ENCODE peak calls at places on chromosomes 3 and 15, in nine cellular contexts. M, D, S, R, B, G, O, X and Y are unnamed samples.

GRCh38 chr15:45199136-45199810 is 11.5 kb upstream of the SHF start:
- DNase-seq in M (peak; percentile 16), D (peak; percentile 20), S (peak; percentile 45), R (peak; percentile 43), B (no peak), G (peak; percentile 54), O (peak; percentile 37), X (peak; percentile 65), Y (no peak)

GRCh38 chr15:77836116-77836798 is 203.5 kb upstream of the LINGO1 start:
- DNase-seq in M (peak; percentile 33), D (no peak), S (peak; percentile 57), R (no peak), B (no peak), G (no peak), O (no peak), X (peak; percentile 31), Y (no peak)

GRCh38 chr3:141241248-141242034 is 9.8 kb downstream of the PXYLP1 start:
- DNase-seq in M (no peak), D (peak; percentile 93), S (no peak), R (no peak), B (peak; percentile 78), G (no peak), O (no peak), X (no peak), Y (no peak)

GRCh38 chr15:20357139-20358065 is 184.2 kb downstream of the GOLGA6L6 start:
- DNase-seq in M (peak; percentile 24), D (no peak), S (no peak), R (no peak), B (peak; percentile 87), G (no peak), O (no peak), X (no peak), Y (no peak)

GRCh38 chr3:4742359-4742758 is 236.9 kb upstream of the BHLHE40 start:
- DNase-seq in M (peak; percentile 52), D (no peak), S (no peak), R (peak; percentile 40), B (peak; percentile 49), G (no peak), O (no peak), X (no peak), Y (no peak)

GRCh38 chr3:98545940-98546339 is 14.2 kb downstream of the GPR15 start:
- DNase-seq in M (no peak), D (no peak), S (no peak), R (no peak), B (no peak), G (no peak), O (no peak), X (no peak), Y (no peak)

GRCh38 chr15:70815604-70816003 is 38.4 kb downstream of the LARP6 start:
- DNase-seq in M (peak; percentile 53), D (no peak), S (no peak), R (no peak), B (peak; percentile 25), G (no peak), O (no peak), X (no peak), Y (no peak)

GRCh38 chr3:78734048-78734637 is 1033.7 kb downstream of the ROBO1 start:
- DNase-seq in M (no peak), D (no peak), S (no peak), R (no peak), B (no peak), G (no peak), O (no peak), X (no peak), Y (no peak)

GRCh38 chr3:45642731-45643152 is 46.5 kb upstream of the SACM1L start:
- DNase-seq in M (peak; percentile 51), D (no peak), S (peak; percentile 38), R (no peak), B (no peak), G (no peak), O (peak; percentile 97), X (no peak), Y (no peak)

GRCh38 chr3:127037021-127037400 is 54.1 kb downstream of the PLXNA1 start:
- DNase-seq in M (no peak), D (no peak), S (no peak), R (no peak), B (no peak), G (no peak), O (no peak), X (no peak), Y (no peak)

GRCh38 chr15:47750030-47750739 is 32.9 kb downstream of the SEMA6D start:
- DNase-seq in M (no peak), D (peak; percentile 33), S (no peak), R (peak; percentile 21), B (no peak), G (no peak), O (no peak), X (no peak), Y (no peak)

GRCh38 chr15:57557267-57557666 is 34.4 kb upstream of the MYZAP start:
- DNase-seq in M (no peak), D (no peak), S (no peak), R (no peak), B (no peak), G (no peak), O (no peak), X (no peak), Y (no peak)

GRCh38 chr3:73481888-73482287 is 142.9 kb downstream of the PDZRN3 start:
- DNase-seq in M (no peak), D (no peak), S (no peak), R (no peak), B (no peak), G (no peak), O (no peak), X (no peak), Y (no peak)

GRCh38 chr3:116059421-116060096 is 385.7 kb downstream of the LSAMP start:
- DNase-seq in M (peak; percentile 60), D (no peak), S (no peak), R (no peak), B (no peak), G (peak; percentile 61), O (peak; percentile 4), X (no peak), Y (no peak)

GRCh38 chr3:38136272-38136806 is 588 bp downstream of the ACAA1 start:
- DNase-seq in M (no peak), D (no peak), S (peak; percentile 59), R (peak; percentile 51), B (no peak), G (peak; percentile 55), O (peak; percentile 45), X (no peak), Y (no peak)

GRCh38 chr15:60583946-60584345 is 105.0 kb upstream of the ICE2 start:
- DNase-seq in M (peak; percentile 13), D (no peak), S (no peak), R (no peak), B (no peak), G (no peak), O (no peak), X (no peak), Y (no peak)

GRCh38 chr15:67917636-67918035 is 77.8 kb upstream of the RNU6-1 start:
- DNase-seq in M (no peak), D (no peak), S (no peak), R (no peak), B (no peak), G (no peak), O (no peak), X (no peak), Y (no peak)

GRCh38 chr3:138938056-138938876 is 8.7 kb downstream of the FOXL2 start:
- DNase-seq in M (no peak), D (no peak), S (peak; percentile 32), R (peak; percentile 39), B (no peak), G (no peak), O (no peak), X (no peak), Y (no peak)

GRCh38 chr3:188294823-188295487 is 141.0 kb downstream of the LPP start:
- DNase-seq in M (peak; percentile 87), D (peak; percentile 60), S (no peak), R (peak; percentile 52), B (no peak), G (no peak), O (no peak), X (no peak), Y (no peak)

GRCh38 chr3:139672247-139672646 is 5.5 kb downstream of the NMNAT3 start:
- DNase-seq in M (no peak), D (no peak), S (no peak), R (no peak), B (no peak), G (no peak), O (no peak), X (no peak), Y (no peak)

GRCh38 chr3:149170672-149171071 is 41.2 kb downstream of the HPS3 start:
- DNase-seq in M (no peak), D (no peak), S (no peak), R (no peak), B (no peak), G (no peak), O (no peak), X (no peak), Y (no peak)
- TF ChIP-seq CTCF in M (no peak), D (no peak), S (no peak), R (no peak), B (no peak), G (no peak), O (no peak), X (no peak), Y (no peak)

DNA sequence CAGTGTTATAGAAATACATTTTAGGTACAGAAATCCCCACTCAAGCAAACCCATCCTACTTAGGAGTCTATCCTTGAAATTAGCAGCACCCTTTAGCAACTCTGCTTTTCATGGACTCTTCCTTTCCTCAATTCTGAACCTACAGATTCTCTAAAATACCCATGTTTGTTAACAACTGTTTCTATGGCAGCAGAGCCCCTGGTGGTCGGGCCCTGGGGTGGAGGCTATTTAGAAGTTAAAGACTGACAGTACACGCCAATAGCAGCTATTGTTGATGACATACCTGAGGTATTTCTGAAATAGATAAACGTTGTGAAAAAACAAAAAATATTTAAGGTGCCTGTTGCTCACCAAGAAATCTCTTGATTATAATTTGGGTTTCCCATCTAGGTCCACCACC is 23.4 kb upstream of the NRG4 start:
- DNase-seq in M (no peak), D (no peak), S (no peak), R (no peak), B (no peak), G (no peak), O (no peak), X (no peak), Y (no peak)
- TF ChIP-seq POLR2A in M (no peak), D (no peak), S (no peak), R (no peak), B (no peak), G (no peak), O (no peak), X (no peak), Y (no peak)

DNA sequence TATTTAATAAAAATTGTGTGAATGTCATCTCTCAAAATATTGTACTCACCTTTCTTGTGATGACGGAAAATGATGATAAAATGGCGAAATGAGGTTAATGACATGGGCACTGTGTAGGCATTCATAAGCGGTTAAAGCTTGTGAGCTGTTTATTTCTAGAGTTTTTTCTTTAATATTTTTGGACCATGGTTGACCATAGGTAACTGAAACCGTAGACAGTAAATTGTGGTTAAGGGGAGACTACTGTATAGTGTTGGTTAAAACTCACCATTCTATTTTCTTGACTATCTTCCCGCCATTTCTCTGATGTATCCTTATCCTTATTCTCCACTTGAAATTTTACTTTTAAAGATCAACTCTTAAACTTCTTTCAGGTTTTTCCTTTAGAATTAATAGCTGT is 14.5 kb downstream of the RNF111 start:
- DNase-seq in M (no peak), D (no peak), S (no peak), R (no peak), B (no peak), G (no peak), O (no peak), X (no peak), Y (no peak)
- H3K4me3 ChIP-seq in M (no peak overlapping the region), D (no peak overlapping the region), S (no peak overlapping the region), R (no peak overlapping the region), B (no peak overlapping the region), G (no peak overlapping the region), O (no peak overlapping the region), X (no peak overlapping the region), Y (no peak overlapping the region)

GRCh38 chr3:153160451-153161137 is 1.4 kb upstream of the RAP2B start:
- DNase-seq in M (peak; percentile 85), D (peak; percentile 47), S (peak; percentile 88), R (peak; percentile 66), B (peak; percentile 96), G (peak; percentile 69), O (peak; percentile 74), X (peak; percentile 88), Y (peak; percentile 53)
- TF ChIP-seq CTCF in M (no peak), D (no peak), S (no peak), R (no peak), B (no peak), G (no peak), O (no peak), X (no peak), Y (no peak)